ENCODE peak calls at places on chromosomes 6 and 20, in ten cellular contexts. J is dermis blood vessel endothelial cell; X is stimulated activated CD8-positive, alpha-beta memory T cell treated with anti-CD3 and anti-CD28 coated beads, Interleukin-4, amount 100 ng/mL, for 24 hours; P is amygdala; T is anterior cingulate cortex; Q is iris pigment epithelial cell; W is GM10248; H is activated T-cell treated with anti-CD3 and anti-CD28 coated beads, Interleukin-2, amount 50 U/mL, for 48 hours; O is activated CD4-positive, CD25-positive, alpha-beta regulatory T cell; Z is HTR-8/SVneo. R is an unnamed sample.
A peak's percentile ranks its signal among the peaks of the same experiment; 100 is the strongest.

GRCh38 chr6:14906621-14907020 is 339.2 kb upstream of the JARID2 start:
- DNase-seq in J (no peak), X (no peak), P (no peak), T (no peak), Q (no peak), W (no peak), H (no peak), O (no peak), Z (no peak), R (no peak)

GRCh38 chr6:300494-301198 is 8.4 kb downstream of the DUSP22 start:
- DNase-seq in J (no peak), X (no peak), P (no peak), T (no peak), Q (no peak), W (no peak), H (no peak), O (no peak), Z (no peak), R (no peak)

GRCh38 chr6:6328451-6328850 is 8.0 kb upstream of the F13A1 start:
- DNase-seq in J (no peak), X (no peak), P (no peak), T (no peak), Q (no peak), W (no peak), H (no peak), O (no peak), Z (no peak), R (no peak)

GRCh38 chr6:152299336-152299735 is 337.8 kb downstream of the SYNE1 start:
- DNase-seq in J (no peak), X (no peak), P (no peak), T (no peak), Q (no peak), W (no peak), H (no peak), O (no peak), Z (no peak), R (no peak)

GRCh38 chr6:126724821-126725220 is 384.9 kb downstream of the CENPW start:
- DNase-seq in J (peak; percentile 10), X (no peak), P (no peak), T (no peak), Q (no peak), W (no peak), H (no peak), O (no peak), Z (no peak), R (no peak)

GRCh38 chr6:43848992-43849391 is 79.0 kb downstream of the VEGFA start:
- DNase-seq in J (no peak), X (no peak), P (no peak), T (no peak), Q (no peak), W (no peak), H (no peak), O (no peak), Z (no peak), R (no peak)

GRCh38 chr20:54257090-54257816 is 49.4 kb downstream of the PFDN4 start:
- DNase-seq in J (no peak), X (no peak), P (no peak), T (no peak), Q (peak; percentile 96), W (no peak), H (no peak), O (no peak), Z (no peak), R (peak; percentile 69)

GRCh38 chr20:35235881-35236280 is 9.4 kb downstream of the MMP24 start:
- DNase-seq in J (no peak), X (no peak), P (peak; percentile 3), T (no peak), Q (no peak), W (no peak), H (no peak), O (no peak), Z (no peak), R (no peak)

GRCh38 chr6:140346461-140346860 is 972.0 kb upstream of the CITED2 start:
- DNase-seq in J (peak; percentile 96), X (no peak), P (no peak), T (no peak), Q (peak; percentile 89), W (no peak), H (no peak), O (no peak), Z (no peak), R (peak; percentile 33)

GRCh38 chr6:27375613-27376079 is 12.9 kb upstream of the ZNF391 start:
- DNase-seq in J (peak; percentile 5), X (no peak), P (no peak), T (no peak), Q (no peak), W (no peak), H (no peak), O (no peak), Z (no peak), R (no peak)

GRCh38 chr6:6125495-6125894 is 118.8 kb upstream of the NRN1 start:
- DNase-seq in J (no peak), X (no peak), P (no peak), T (no peak), Q (no peak), W (no peak), H (no peak), O (no peak), Z (no peak), R (no peak)

GRCh38 chr6:166204852-166205650 is 37.4 kb upstream of the TBXT start:
- DNase-seq in J (no peak), X (no peak), P (no peak), T (no peak), Q (no peak), W (no peak), H (no peak), O (no peak), Z (no peak), R (no peak)

GRCh38 chr6:25755496-25755895 is 954 bp downstream of the SLC17A4 start:
- DNase-seq in J (no peak), X (no peak), P (no peak), T (no peak), Q (no peak), W (no peak), H (no peak), O (no peak), Z (no peak), R (no peak)

GRCh38 chr6:45681860-45682488 is 304.2 kb upstream of the SUPT3H start:
- DNase-seq in J (no peak), X (no peak), P (no peak), T (no peak), Q (peak; percentile 42), W (peak; percentile 80), H (peak; percentile 56), O (no peak), Z (no peak), R (peak; percentile 81)